ENCODE peak calls at places on chromosome 2, in seven cellular contexts. U is fibroblast of mammary gland, S is A549, C is nephron progenitor cell, B is fibroblast of lung, M is fibroblast of the aortic adventitia, L is IMR-90. Y is an unnamed sample.

GRCh38 chr2:37643102-37644078 is 28.1 kb downstream of the CDC42EP3 start:
- DNase-seq in U (no peak), S (no peak), C (no peak), B (no peak), M (no peak), L (no peak), Y (no peak)

GRCh38 chr2:53473236-53473635 is 294.4 kb upstream of the CHAC2 start:
- DNase-seq in U (no peak), S (no peak), C (no peak), B (no peak), M (no peak), L (no peak), Y (peak; percentile 17)

GRCh38 chr2:219573166-219573565 is 1.1 kb downstream of the INHA start:
- DNase-seq in U (no peak), S (no peak), C (no peak), B (no peak), M (no peak), L (no peak), Y (no peak)

GRCh38 chr2:58056201-58056916 is 9.8 kb downstream of the VRK2 start:
- DNase-seq in U (no peak), S (no peak), C (no peak), B (no peak), M (no peak), L (no peak), Y (no peak)

GRCh38 chr2:128145651-128146050 is 54.7 kb downstream of the UGGT1 start:
- DNase-seq in U (peak; percentile 5), S (no peak), C (no peak), B (peak; percentile 6), M (peak; percentile 5), L (peak; percentile 24), Y (no peak)

GRCh38 chr2:158935617-158936016 is 32.8 kb upstream of the TANC1 start:
- DNase-seq in U (no peak), S (no peak), C (no peak), B (no peak), M (no peak), L (no peak), Y (no peak)

GRCh38 chr2:40251146-40251545 is 200.7 kb downstream of the SLC8A1 start:
- DNase-seq in U (no peak), S (no peak), C (no peak), B (no peak), M (no peak), L (no peak), Y (no peak)

GRCh38 chr2:160223560-160223959 is 23.5 kb upstream of the ITGB6 start:
- DNase-seq in U (no peak), S (no peak), C (no peak), B (no peak), M (no peak), L (no peak), Y (no peak)

GRCh38 chr2:97699765-97700444 is 13.5 kb upstream of the ZAP70 start:
- DNase-seq in U (peak; percentile 59), S (peak; percentile 26), C (peak; percentile 69), B (peak; percentile 65), M (peak; percentile 68), L (peak; percentile 54), Y (peak; percentile 75)

GRCh38 chr2:181679544-181679979 is 755 bp downstream of the NEUROD1 start:
- DNase-seq in U (no peak), S (no peak), C (peak; percentile 17), B (no peak), M (no peak), L (no peak), Y (no peak)

GRCh38 chr2:80102026-80102425 is 202.5 kb downstream of the LRRTM1 start:
- DNase-seq in U (peak; percentile 96), S (no peak), C (no peak), B (peak; percentile 55), M (peak; percentile 65), L (peak; percentile 97), Y (peak; percentile 81)

GRCh38 chr2:200703132-200703925 is 108.4 kb upstream of the BZW1 start:
- DNase-seq in U (peak; percentile 81), S (peak; percentile 15), C (no peak), B (peak; percentile 91), M (peak; percentile 91), L (peak; percentile 80), Y (peak; percentile 77)

GRCh38 chr2:224038049-224038829 is 847 bp downstream of the SERPINE2 start:
- DNase-seq in U (peak; percentile 29), S (peak; percentile 62), C (peak; percentile 66), B (peak; percentile 34), M (no peak), L (peak; percentile 13), Y (peak; percentile 63)

GRCh38 chr2:181949047-181949446 is 36.6 kb upstream of the PPP1R1C start:
- DNase-seq in U (peak; percentile 30), S (no peak), C (no peak), B (no peak), M (peak; percentile 53), L (peak; percentile 37), Y (no peak)

GRCh38 chr2:195985731-195986130 is 82.9 kb downstream of the DNAH7 start:
- DNase-seq in U (no peak), S (no peak), C (no peak), B (no peak), M (no peak), L (no peak), Y (no peak)

GRCh38 chr2:109324859-109325258 is 195.9 kb downstream of the SH3RF3 start:
- DNase-seq in U (peak; percentile 100), S (no peak), C (no peak), B (peak; percentile 100), M (peak; percentile 99), L (peak; percentile 95), Y (peak; percentile 98)

GRCh38 chr2:28495551-28496284 is at the start of gene PLB1:
- DNase-seq in U (no peak), S (no peak), C (no peak), B (no peak), M (no peak), L (no peak), Y (no peak)

GRCh38 chr2:30155889-30156658 is 9.3 kb downstream of the YPEL5 start:
- DNase-seq in U (no peak), S (no peak), C (no peak), B (no peak), M (no peak), L (no peak), Y (no peak)

GRCh38 chr2:241619602-241620418 is 17.1 kb downstream of the THAP4 start:
- DNase-seq in U (no peak), S (no peak), C (no peak), B (no peak), M (no peak), L (no peak), Y (no peak)

GRCh38 chr2:147045113-147045512 is 799.7 kb upstream of the ACVR2A start:
- DNase-seq in U (peak; percentile 68), S (no peak), C (peak; percentile 66), B (peak; percentile 62), M (peak; percentile 86), L (peak; percentile 22), Y (peak; percentile 52)

GRCh38 chr2:241031436-241032165 is 33.2 kb downstream of the SNED1 start:
- DNase-seq in U (no peak), S (no peak), C (no peak), B (no peak), M (no peak), L (no peak), Y (no peak)

GRCh38 chr2:164657129-164657528 is 35.8 kb upstream of the GRB14 start:
- DNase-seq in U (peak; percentile 88), S (no peak), C (no peak), B (no peak), M (peak; percentile 80), L (peak; percentile 40), Y (peak; percentile 52)

GRCh38 chr2:164651361-164651760 is 30.1 kb upstream of the GRB14 start:
- DNase-seq in U (no peak), S (no peak), C (no peak), B (no peak), M (no peak), L (no peak), Y (no peak)

GRCh38 chr2:164655336-164655735 is 34.1 kb upstream of the GRB14 start:
- DNase-seq in U (peak; percentile 34), S (no peak), C (no peak), B (no peak), M (peak; percentile 43), L (no peak), Y (peak; percentile 70)

GRCh38 chr2:164661349-164661748 is 40.1 kb upstream of the GRB14 start:
- DNase-seq in U (peak; percentile 33), S (no peak), C (no peak), B (peak; percentile 2), M (peak; percentile 57), L (peak; percentile 1), Y (peak; percentile 54)

GRCh38 chr2:164655750-164656149 is 34.5 kb upstream of the GRB14 start:
- DNase-seq in U (peak; percentile 34), S (no peak), C (no peak), B (no peak), M (peak; percentile 56), L (no peak), Y (peak; percentile 38)
- TF ChIP-seq CTCF in U (peak; percentile 14), S (peak; percentile 41), C (no peak), B (no peak), M (peak; percentile 2), L (no peak), Y (no peak)

GRCh38 chr2:43402452-43402937 is 176.1 kb upstream of the ZFP36L2 start:
- DNase-seq in U (no peak), S (no peak), C (no peak), B (no peak), M (no peak), L (peak; percentile 41), Y (peak; percentile 8)

GRCh38 chr2:43399098-43399497 is 172.7 kb upstream of the ZFP36L2 start:
- DNase-seq in U (no peak), S (no peak), C (no peak), B (no peak), M (no peak), L (no peak), Y (no peak)

GRCh38 chr2:43402002-43402401 is 175.6 kb upstream of the ZFP36L2 start:
- DNase-seq in U (no peak), S (no peak), C (no peak), B (no peak), M (no peak), L (no peak), Y (no peak)

GRCh38 chr2:43399515-43400245 is 173.3 kb upstream of the ZFP36L2 start:
- DNase-seq in U (peak; percentile 91), S (no peak), C (no peak), B (peak; percentile 94), M (peak; percentile 94), L (peak; percentile 87), Y (peak; percentile 38)

GRCh38 chr2:43400508-43400907 is 174.1 kb upstream of the ZFP36L2 start:
- DNase-seq in U (peak; percentile 40), S (no peak), C (no peak), B (peak; percentile 40), M (peak; percentile 58), L (peak; percentile 22), Y (no peak)
- TF ChIP-seq CTCF in U (peak; percentile 16), S (no peak), C (no peak), B (no peak), M (peak; percentile 34), L (no peak), Y (no peak)

GRCh38 chr2:75605770-75606535 is 40.6 kb upstream of the MRPL19 start:
- DNase-seq in U (peak; percentile 98), S (peak; percentile 44), C (no peak), B (peak; percentile 85), M (peak; percentile 99), L (peak; percentile 97), Y (peak; percentile 88)
- TF ChIP-seq CTCF in U (peak; percentile 50), S (no peak), C (no peak), B (peak; percentile 25), M (peak; percentile 64), L (peak; percentile 60), Y (no peak)

DNA sequence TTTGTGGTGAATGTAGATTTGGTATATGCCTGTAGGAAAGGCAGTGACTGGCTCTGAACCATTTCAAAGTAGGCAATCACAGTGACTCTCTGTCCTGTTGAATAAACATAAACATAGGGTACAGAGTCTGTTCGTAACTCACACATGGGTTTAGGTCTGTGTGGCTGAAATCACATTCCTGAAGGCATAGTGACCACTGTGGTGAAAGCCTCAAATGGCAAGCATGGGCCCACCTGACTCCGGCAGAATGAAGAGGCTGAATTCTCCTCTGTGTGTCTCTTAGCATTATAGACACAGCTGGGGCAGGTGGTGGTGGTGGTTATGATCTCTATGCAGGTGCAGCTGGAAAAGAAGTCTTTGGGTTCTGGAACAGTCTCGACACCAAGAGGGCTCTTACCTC is 61.2 kb downstream of the ITGA6 start:
- DNase-seq in U (no peak), S (no peak), C (no peak), B (no peak), M (no peak), L (no peak), Y (no peak)
- TF ChIP-seq CTCF in U (no peak), S (no peak), C (no peak), B (no peak), M (no peak), L (no peak), Y (no peak)